ENCODE peak calls at places on chromosome X, in six cellular contexts. Y, M, Z, W, C and D are unnamed samples.

GRCh38 chrX:20362268-20363002 is 95.7 kb upstream of the RPS6KA3 start:
- ATAC-seq in Y (peak), Z (no peak), W (peak), C (peak), M (peak), D (peak)

GRCh38 chrX:77427586-77427985 is 19.6 kb upstream of the FGF16 start:
- ATAC-seq in W (no peak), Z (no peak), Y (no peak), C (no peak), M (peak), D (no peak)

GRCh38 chrX:13091111-13091765 is 46.8 kb upstream of the FAM9C start:
- ATAC-seq in W (no peak), C (peak), Y (no peak), Z (no peak), M (peak), D (no peak)

GRCh38 chrX:106802063-106802387 is 448 bp upstream of the TBC1D8B start:
- ATAC-seq in Z (peak), M (peak), C (peak), W (no peak), Y (peak), D (peak)

GRCh38 chrX:103357871-103358270 is 1.6 kb downstream of the TCEAL9 start:
- ATAC-seq in M (no peak), Y (no peak), W (no peak), C (no peak), Z (no peak), D (no peak)

GRCh38 chrX:18537068-18537467 is 111.7 kb downstream of the CDKL5 start:
- ATAC-seq in M (no peak), C (no peak), Z (no peak), Y (no peak), W (no peak), D (no peak)

GRCh38 chrX:145405012-145405411 is 157.7 kb downstream of the SPANXN1 start:
- ATAC-seq in C (no peak), Z (no peak), M (no peak), W (no peak), Y (no peak), D (no peak)

GRCh38 chrX:40176256-40176978 is 78.7 kb upstream of the BCOR start:
- ATAC-seq in Z (peak), Y (peak), M (peak), W (peak), C (peak), D (peak)

GRCh38 chrX:24085133-24085532 is 30.4 kb downstream of the EIF2S3 start:
- ATAC-seq in M (no peak), W (no peak), Z (no peak), C (no peak), Y (no peak), D (no peak)

GRCh38 chrX:41933546-41933945 is 10.2 kb upstream of the CASK start:
- ATAC-seq in C (no peak), Y (no peak), M (no peak), W (no peak), Z (no peak), D (no peak)

GRCh38 chrX:8663325-8663724 is 68.6 kb downstream of the ANOS1 start:
- ATAC-seq in C (no peak), Y (no peak), W (no peak), M (peak), Z (no peak), D (no peak)

GRCh38 chrX:72705111-72705510 is 9.0 kb downstream of the PHKA1 start:
- ATAC-seq in M (no peak), C (no peak), Z (no peak), W (no peak), Y (no peak), D (no peak)